ENCODE peak calls at places on chromosomes 13 and 19, in ten cellular contexts. C is uterus; W is activated naive CD4-positive, alpha-beta T cell; L is BJ; Q is Calu3; Z is cardiac septum; N is stimulated activated CD4-positive, alpha-beta T cell treated with anti-CD3 and anti-CD28 coated beads, TNF-alpha, amount 100 ng/mL, for 48 hours; O is stimulated activated CD8-positive, alpha-beta memory T cell treated with anti-CD3 and anti-CD28 coated beads, Interleukin-12 subunit alpha, Interleukin-12 subunit beta, amount 100 ng/mL, for 1 hour; E is nephron progenitor cell; U is NCI-H774. H is an unnamed sample.
A peak's percentile ranks its signal among the peaks of the same experiment; 100 is the strongest.

GRCh38 chr19:13781547-13781946 is 7.3 kb downstream of the C19orf53 start:
- DNase-seq in U (peak; percentile 39), W (no peak), N (no peak), L (peak; percentile 77), O (no peak), C (peak; percentile 86), E (peak; percentile 53), Q (peak; percentile 53), Z (peak; percentile 89), H (no peak)

GRCh38 chr13:110133425-110134235 is 173.3 kb downstream of the COL4A1 start:
- DNase-seq in C (no peak), Z (no peak), W (no peak), U (no peak), L (no peak), E (no peak), Q (no peak), O (no peak), N (no peak), H (no peak)

GRCh38 chr13:49877629-49878218 is 58.4 kb downstream of the SPRYD7 start:
- DNase-seq in O (no peak), W (no peak), L (no peak), N (no peak), Q (no peak), Z (no peak), U (no peak), E (no peak), C (no peak), H (no peak)

GRCh38 chr13:33453911-33454310 is 168.4 kb upstream of the STARD13 start:
- DNase-seq in O (no peak), W (no peak), C (no peak), Q (no peak), L (no peak), Z (no peak), U (no peak), N (no peak), E (no peak), H (no peak)

GRCh38 chr19:2084993-2085720 is 11.0 kb downstream of the MOB3A start:
- DNase-seq in U (no peak), N (peak; percentile 89), E (no peak), O (peak; percentile 90), Q (no peak), L (no peak), Z (peak; percentile 95), W (peak; percentile 58), C (no peak), H (peak; percentile 80)

GRCh38 chr13:108266316-108266936 is 3.1 kb upstream of the TNFSF13B start:
- DNase-seq in L (no peak), E (no peak), N (no peak), O (no peak), Q (no peak), C (no peak), Z (no peak), W (no peak), U (no peak), H (no peak)

GRCh38 chr13:90868321-90868920 is 479.1 kb upstream of the MIR17HG start:
- DNase-seq in L (no peak), U (no peak), C (no peak), Z (no peak), E (peak; percentile 31), O (no peak), N (no peak), Q (peak; percentile 4), W (no peak), H (no peak)

GRCh38 chr13:30551194-30551593 is 66.5 kb upstream of the USPL1 start:
- DNase-seq in W (no peak), E (no peak), Z (no peak), C (no peak), Q (no peak), N (no peak), O (no peak), U (no peak), L (no peak), H (no peak)

GRCh38 chr13:83312194-83312593 is 570.1 kb downstream of the SLITRK1 start:
- DNase-seq in L (no peak), E (no peak), Z (no peak), C (no peak), O (no peak), W (no peak), Q (no peak), U (no peak), N (no peak), H (no peak)

GRCh38 chr19:1568320-1569019 is at the start of gene MEX3D:
- DNase-seq in E (peak; percentile 87), C (peak; percentile 75), U (peak; percentile 79), N (peak; percentile 60), L (no peak), O (peak; percentile 71), Q (peak; percentile 76), Z (no peak), W (peak; percentile 53), H (peak; percentile 99)

GRCh38 chr13:44969858-44970484 is 19.3 kb downstream of the NUFIP1 start:
- DNase-seq in Z (no peak), U (peak; percentile 8), Q (no peak), E (peak; percentile 15), O (no peak), C (no peak), N (no peak), L (no peak), W (no peak), H (no peak)